ENCODE peak calls at places on chromosomes 6 and 20, in four cellular contexts. N, Y, K and M are unnamed samples.
A peak's percentile ranks its signal among the peaks of the same experiment; 100 is the strongest.

GRCh38 chr20:21173496-21174025 is 47.7 kb downstream of the KIZ start:
- DNase-seq in N (no peak), Y (no peak), K (peak; percentile 51), M (no peak)

GRCh38 chr6:135299256-135299655 is 118.1 kb downstream of the MYB start:
- DNase-seq in N (no peak), Y (no peak), K (peak; percentile 21), M (no peak)

GRCh38 chr6:22112490-22112889 is 184.3 kb downstream of the PRL start:
- DNase-seq in N (no peak), Y (no peak), K (no peak), M (no peak)

GRCh38 chr6:135854799-135855198 is 3.3 kb downstream of the PDE7B start:
- DNase-seq in N (no peak), Y (no peak), K (no peak), M (no peak)

GRCh38 chr6:53348436-53349208 is at the start of gene ELOVL5:
- DNase-seq in N (no peak), Y (peak; percentile 98), K (peak; percentile 94), M (peak; percentile 98)

GRCh38 chr6:134299236-134299635 is 18.7 kb downstream of the SGK1 start:
- DNase-seq in N (peak; percentile 7), Y (no peak), K (peak; percentile 42), M (no peak)

GRCh38 chr6:150767585-150768164 is 97.8 kb upstream of the MTHFD1L start:
- DNase-seq in N (no peak), Y (no peak), K (no peak), M (no peak)

GRCh38 chr6:65937982-65938381 is 231.0 kb upstream of the EYS start:
- DNase-seq in N (no peak), Y (no peak), K (peak; percentile 25), M (no peak)

GRCh38 chr20:1860446-1860845 is 34.8 kb upstream of the SIRPA start:
- DNase-seq in N (no peak), Y (no peak), K (peak; percentile 61), M (no peak)

GRCh38 chr6:63441266-63441956 is 121.6 kb upstream of the LGSN start:
- DNase-seq in N (no peak), Y (no peak), K (no peak), M (no peak)

GRCh38 chr20:42610070-42610469 is 579.6 kb downstream of the PTPRT start:
- DNase-seq in N (no peak), Y (no peak), K (no peak), M (no peak)

GRCh38 chr6:30895343-30895742 is 11.0 kb downstream of the DDR1 start:
- DNase-seq in N (no peak), Y (no peak), K (no peak), M (no peak)

GRCh38 chr20:2873747-2874041 is 413 bp downstream of the PTPRA start:
- DNase-seq in N (peak; percentile 7), Y (peak; percentile 49), K (peak; percentile 20), M (no peak)